ENCODE peak calls at places on chromosomes 6 and 20, in five cellular contexts. G, L, Z, I and P are unnamed samples.

GRCh38 chr20:54176610-54177009 is 2.8 kb upstream of the CYP24A1 start:
- DNase-seq in L (no peak), I (no peak), G (no peak), Z (no peak), P (peak)

GRCh38 chr6:37565267-37566208 is 65.8 kb upstream of the CCDC167 start:
- DNase-seq in Z (no peak), L (no peak), I (no peak), G (no peak), P (no peak)

GRCh38 chr6:36386495-36387439 is 702 bp downstream of the ETV7 start:
- DNase-seq in G (peak), Z (no peak), I (no peak), L (peak), P (peak)

GRCh38 chr20:51528263-51529026 is 14.1 kb downstream of the NFATC2 start:
- DNase-seq in Z (peak), I (no peak), L (peak), G (no peak), P (no peak)

GRCh38 chr6:37019065-37019450 is 13.6 kb downstream of the FGD2 start:
- DNase-seq in Z (no peak), G (peak), I (no peak), L (no peak), P (no peak)

GRCh38 chr20:45406260-45407066 is 1.6 kb upstream of the DBNDD2 start:
- DNase-seq in G (no peak), L (peak), I (no peak), Z (peak), P (peak)

GRCh38 chr6:52013035-52013434 is 74.4 kb downstream of the PKHD1 start:
- DNase-seq in L (no peak), I (no peak), G (no peak), Z (no peak), P (no peak)

GRCh38 chr20:7497985-7498384 is 442.3 kb downstream of the HAO1 start:
- DNase-seq in I (peak), G (no peak), L (no peak), Z (no peak), P (peak)

GRCh38 chr6:63899550-63899949 is 263.9 kb downstream of the PHF3 start:
- DNase-seq in L (no peak), Z (no peak), G (no peak), I (no peak), P (peak)

GRCh38 chr6:131979515-131980337 is 28.6 kb upstream of the CCN2 start:
- DNase-seq in I (peak), G (no peak), Z (no peak), L (no peak), P (peak)

GRCh38 chr20:36818831-36819230 is 45.3 kb upstream of the DSN1 start:
- DNase-seq in G (peak), I (no peak), L (no peak), Z (no peak), P (no peak)

GRCh38 chr6:158755636-158756035 is 63.5 kb downstream of the EZR start:
- DNase-seq in G (no peak), L (no peak), I (no peak), Z (no peak), P (no peak)

GRCh38 chr20:2745060-2745910 is 52.7 kb downstream of the EBF4 start:
- DNase-seq in L (no peak), Z (peak), G (no peak), I (no peak), P (no peak)

GRCh38 chr6:21539621-21540100 is 53.9 kb upstream of the SOX4 start:
- DNase-seq in G (no peak), I (no peak), Z (no peak), L (no peak), P (no peak)

GRCh38 chr20:32252189-32252588 is 25.3 kb upstream of the KIF3B start:
- DNase-seq in Z (peak), G (no peak), I (no peak), L (peak), P (no peak)

GRCh38 chr6:29142349-29142748 is 28.4 kb upstream of the OR2J2 start:
- DNase-seq in G (no peak), I (no peak), L (no peak), Z (no peak), P (no peak)

GRCh38 chr6:130377371-130377770 is 11.6 kb downstream of the TMEM200A start:
- DNase-seq in L (no peak), I (no peak), Z (no peak), G (no peak), P (no peak)

GRCh38 chr20:58907481-58908137 is 55.1 kb downstream of the GNAS start:
- DNase-seq in L (peak), Z (peak), I (peak), G (peak), P (peak)

GRCh38 chr6:23983691-23984090 is 142.3 kb upstream of the NRSN1 start:
- DNase-seq in Z (no peak), I (no peak), G (no peak), L (no peak), P (no peak)

GRCh38 chr6:56047931-56048520 is 172.6 kb upstream of the BMP5 start:
- DNase-seq in L (no peak), Z (no peak), I (no peak), G (no peak), P (no peak)

GRCh38 chr6:167450631-167451030 is 125.7 kb downstream of the TTLL2 start:
- DNase-seq in Z (no peak), I (no peak), L (no peak), G (no peak), P (no peak)

GRCh38 chr6:53795702-53796450 is 1.1 kb downstream of the LRRC1 start:
- DNase-seq in G (no peak), L (peak), Z (no peak), I (no peak), P (peak)